ENCODE peak calls at places on chromosome 22, in five cellular contexts. B is mammary epithelial cell, P is heart right ventricle, U is pancreas, E is esophagus squamous epithelium. G is an unnamed sample.

GRCh38 chr22:36211237-36211881 is 9.8 kb upstream of the APOL4 start:
- DNase-seq in B (no peak), P (peak), U (no peak), E (no peak), G (no peak)

GRCh38 chr22:50191041-50191740 is 5.5 kb downstream of the TRABD start:
- DNase-seq in B (no peak), P (no peak), U (peak), E (peak), G (no peak)

GRCh38 chr22:30408388-30409101 is 11.7 kb downstream of the SEC14L2 start:
- DNase-seq in B (peak), P (no peak), U (no peak), E (no peak), G (no peak)

GRCh38 chr22:47059701-47060161 is 297.3 kb downstream of the TBC1D22A start:
- DNase-seq in B (peak), P (no peak), U (no peak), E (no peak), G (no peak)

GRCh38 chr22:29478326-29479276 is 1.4 kb upstream of the NEFH start:
- DNase-seq in B (no peak), P (no peak), U (no peak), E (no peak), G (peak)

GRCh38 chr22:28967163-28967562 is 83.8 kb downstream of the ZNRF3 start:
- DNase-seq in B (no peak), P (no peak), U (no peak), E (no peak), G (no peak)

GRCh38 chr22:35426801-35427140 is 26.8 kb downstream of the MCM5 start:
- DNase-seq in B (no peak), P (no peak), U (no peak), E (no peak), G (no peak)

GRCh38 chr22:50544078-50544745 is 1.5 kb upstream of the KLHDC7B start:
- DNase-seq in B (no peak), P (peak), U (peak), E (no peak), G (no peak)

GRCh38 chr22:17346578-17346977 is 22.7 kb upstream of the CECR2 start:
- DNase-seq in B (no peak), P (no peak), U (no peak), E (no peak), G (no peak)
- H3K27ac ChIP-seq in B (no peak), P (no peak), U (no peak), E (no peak), G (no peak)

DNA sequence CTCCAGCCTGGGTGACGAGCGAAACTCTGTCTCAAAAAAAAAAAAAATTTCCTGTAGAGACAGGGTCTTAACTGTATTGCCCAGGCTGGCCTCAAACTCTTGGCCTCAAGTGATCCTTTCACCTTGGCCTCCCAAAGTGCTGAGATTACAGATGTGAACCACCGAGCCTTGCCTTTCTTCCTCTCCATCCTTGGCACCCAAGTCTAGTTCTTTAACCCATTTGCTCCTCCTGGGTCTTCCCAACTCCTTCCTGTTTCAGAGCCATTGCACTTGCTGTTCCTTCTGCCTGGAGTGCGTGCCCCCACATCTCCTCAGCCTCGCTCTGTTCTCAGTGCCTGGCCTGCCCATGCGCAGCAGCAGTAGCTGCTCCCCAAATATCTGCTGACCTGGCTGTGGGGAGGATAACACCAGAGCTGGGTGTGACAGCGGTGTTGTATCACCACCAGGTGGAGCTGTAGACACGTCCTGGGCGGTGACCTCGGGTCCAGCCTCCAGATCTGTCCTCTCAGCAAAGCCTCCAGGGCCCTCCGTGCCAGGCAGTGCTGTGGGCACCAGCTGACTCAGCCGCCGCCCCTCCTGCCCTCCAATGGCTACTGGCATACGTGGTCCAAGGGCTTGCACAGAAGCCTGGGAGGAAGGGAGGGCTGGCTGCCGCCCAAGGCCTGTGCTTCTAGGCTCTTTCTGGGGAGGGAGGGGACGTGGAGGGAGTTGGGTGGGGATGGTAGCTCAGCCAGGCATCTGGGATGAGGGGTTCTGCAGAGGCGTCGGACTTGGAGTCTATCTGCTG is 22.0 kb downstream of the TEF start:
- DNase-seq in B (peak), P (peak), U (peak), E (peak), G (peak)
- H3K27ac ChIP-seq in B (no peak), P (peak), U (no peak), E (peak), G (peak)

DNA sequence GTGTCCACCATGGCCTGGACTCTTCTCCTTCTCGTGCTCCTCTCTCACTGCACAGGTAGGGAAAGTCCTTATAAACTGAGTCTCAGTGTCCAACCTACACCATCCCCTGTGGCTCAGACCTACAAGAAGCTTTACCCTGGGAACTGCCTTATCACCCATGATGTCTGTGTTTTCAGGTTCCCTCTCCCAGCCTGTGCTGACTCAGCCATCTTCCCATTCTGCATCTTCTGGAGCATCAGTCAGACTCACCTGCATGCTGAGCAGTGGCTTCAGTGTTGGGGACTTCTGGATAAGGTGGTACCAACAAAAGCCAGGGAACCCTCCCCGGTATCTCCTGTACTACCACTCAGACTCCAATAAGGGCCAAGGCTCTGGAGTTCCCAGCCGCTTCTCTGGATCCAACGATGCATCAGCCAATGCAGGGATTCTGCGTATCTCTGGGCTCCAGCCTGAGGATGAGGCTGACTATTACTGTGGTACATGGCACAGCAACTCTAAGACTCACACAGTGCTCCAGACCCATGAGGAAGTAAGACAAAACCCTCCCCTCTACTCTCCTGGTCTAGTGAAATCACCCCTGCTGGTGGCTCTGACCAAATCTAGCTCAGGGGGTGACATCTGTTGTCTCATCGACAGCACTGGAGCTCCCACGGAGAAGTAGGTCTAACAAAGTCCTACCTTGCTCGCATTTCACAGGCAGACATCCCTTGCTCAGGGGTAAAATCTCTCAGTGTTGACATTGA is 74.3 kb downstream of the VPREB1 start:
- DNase-seq in B (no peak), P (no peak), U (no peak), E (no peak), G (no peak)
- H3K27ac ChIP-seq in B (no peak), P (no peak), U (no peak), E (no peak), G (no peak)

GRCh38 chr22:37501610-37502341 is 15.6 kb upstream of the MFNG start:
- DNase-seq in B (peak), P (peak), U (peak), E (no peak), G (no peak)
- H3K27ac ChIP-seq in B (no peak), P (peak), U (peak), E (no peak), G (peak)

DNA sequence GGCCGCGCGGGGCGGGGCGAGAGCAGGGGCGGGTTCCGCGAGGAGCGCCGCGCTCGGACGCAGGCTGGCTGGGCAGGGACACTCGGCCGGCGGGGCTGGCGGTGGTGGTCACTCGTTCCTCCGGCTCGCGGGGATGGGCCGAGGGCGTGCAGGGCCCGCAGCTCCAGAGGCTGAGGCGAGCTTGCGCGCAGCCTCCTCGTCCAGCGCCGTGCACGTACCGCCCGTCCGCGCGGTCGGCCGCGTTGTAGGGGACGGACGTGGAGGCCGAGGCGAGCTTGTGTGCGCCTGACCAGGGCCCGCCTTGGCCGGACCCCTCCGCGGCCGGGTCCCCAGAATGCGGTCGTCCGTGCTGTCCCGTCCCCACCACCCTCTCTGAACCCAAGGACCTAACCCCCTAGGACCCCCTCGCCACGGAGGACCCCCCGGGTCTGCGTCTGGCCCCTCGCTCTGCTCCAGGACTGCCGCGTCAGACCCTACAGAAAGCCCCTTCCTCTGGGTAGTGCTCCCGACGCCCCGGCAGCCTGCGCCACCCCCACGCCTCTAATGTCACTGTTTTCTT is 569 bp upstream of the YPEL1 start:
- DNase-seq in B (no peak), P (no peak), U (no peak), E (no peak), G (no peak)
- H3K27ac ChIP-seq in B (no peak), P (peak), U (no peak), E (no peak), G (peak)

DNA sequence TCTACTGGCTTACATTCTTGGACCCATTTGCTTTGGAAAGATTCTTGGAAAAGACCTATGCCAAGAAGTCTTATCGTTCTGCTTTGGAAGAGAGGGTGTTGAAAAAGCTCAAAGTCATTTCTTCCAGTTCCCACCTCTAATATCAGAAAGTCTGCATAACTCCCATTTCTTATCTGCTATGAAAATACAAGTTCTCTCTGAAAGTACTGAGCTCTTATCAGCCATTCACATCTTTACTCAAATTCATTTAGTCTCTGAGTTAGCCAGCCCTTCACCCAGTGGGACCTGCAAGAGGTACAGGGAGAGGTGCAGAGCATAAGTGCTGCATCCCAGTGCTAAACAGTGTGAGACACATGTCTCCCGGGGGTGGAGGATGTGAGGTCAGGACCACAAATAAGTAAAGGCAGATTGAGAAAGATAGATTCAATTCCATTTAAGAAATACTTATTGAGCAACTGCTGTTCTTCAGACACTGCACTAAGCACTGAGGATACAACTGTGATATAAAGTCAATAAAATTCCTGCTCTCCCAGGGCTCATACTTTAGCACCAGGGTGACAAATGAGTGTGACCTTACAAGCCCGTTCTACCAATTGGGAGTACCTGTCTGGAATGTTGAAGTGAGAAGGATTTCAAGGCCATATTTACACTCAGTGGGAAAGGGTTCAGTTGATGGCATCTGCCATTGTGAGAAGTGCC is 76.7 kb downstream of the PISD start:
- DNase-seq in B (no peak), P (no peak), U (no peak), E (no peak), G (no peak)
- H3K27ac ChIP-seq in B (no peak), P (no peak), U (no peak), E (no peak), G (no peak)

DNA sequence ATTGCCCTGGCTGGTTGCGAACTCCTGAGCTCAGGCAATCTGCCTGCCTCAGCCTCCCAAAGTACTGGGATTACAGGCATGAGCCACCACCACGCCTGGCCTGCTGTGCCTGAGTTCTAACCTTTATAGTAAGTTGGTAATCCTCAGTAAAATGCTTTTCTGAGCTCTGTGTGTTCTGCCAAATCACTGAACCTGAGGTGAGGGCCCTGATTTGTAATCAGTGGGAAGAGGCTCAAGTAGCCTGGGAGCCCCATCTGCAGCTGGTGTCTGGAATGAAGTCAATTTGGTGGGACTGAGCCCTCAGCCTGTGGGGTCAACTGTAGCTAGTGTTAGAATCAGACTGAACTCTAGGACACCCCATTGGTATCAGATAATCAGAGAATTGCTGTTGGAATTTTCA is 72.6 kb upstream of the PARVG start:
- DNase-seq in B (no peak), P (no peak), U (no peak), E (no peak), G (no peak)
- H3K27ac ChIP-seq in B (no peak), P (no peak), U (no peak), E (no peak), G (no peak)

G was measured in caudate nucleus.